ENCODE peak calls at places on chromosomes 11 and 22, in six cellular contexts. O is kidney epithelial cell, J is testis, Z is aorta, H is psoas muscle, G is endodermal cell. U is an unnamed sample.

GRCh38 chr11:2509481-2510001 is 64.7 kb downstream of the KCNQ1 start:
- DNase-seq in O (no peak), J (peak; percentile 9), Z (peak; percentile 75), H (peak; percentile 32), G (no peak), U (no peak)

GRCh38 chr22:19066531-19067271 is 55.5 kb downstream of the DGCR2 start:
- DNase-seq in O (peak; percentile 9), J (no peak), Z (no peak), H (peak; percentile 72), G (no peak), U (peak; percentile 13)

GRCh38 chr11:118295834-118296454 is 8.6 kb upstream of the CD3E start:
- DNase-seq in O (peak; percentile 44), J (no peak), Z (no peak), H (no peak), G (peak; percentile 53), U (peak; percentile 26)

GRCh38 chr11:74206746-74207145 is 35.7 kb downstream of the PPME1 start:
- DNase-seq in O (no peak), J (no peak), Z (no peak), H (no peak), G (no peak), U (no peak)

GRCh38 chr11:61617515-61617914 is 36.6 kb upstream of the SYT7 start:
- DNase-seq in O (no peak), J (no peak), Z (no peak), H (no peak), G (no peak), U (no peak)

GRCh38 chr11:65288706-65289536 is 25.7 kb upstream of the CDC42EP2 start:
- DNase-seq in O (no peak), J (no peak), Z (no peak), H (peak; percentile 89), G (no peak), U (no peak)

GRCh38 chr11:65225284-65226102 is 36.3 kb upstream of the POLA2 start:
- DNase-seq in O (no peak), J (peak; percentile 67), Z (peak; percentile 88), H (no peak), G (peak; percentile 89), U (peak; percentile 35)

GRCh38 chr11:47646019-47646418 is 3.7 kb upstream of the MTCH2 start:
- DNase-seq in O (no peak), J (no peak), Z (no peak), H (no peak), G (no peak), U (no peak)

GRCh38 chr11:123357353-123357989 is 72.6 kb upstream of the GRAMD1B start:
- DNase-seq in O (no peak), J (no peak), Z (no peak), H (no peak), G (no peak), U (no peak)

GRCh38 chr11:116640641-116641402 is 132.0 kb downstream of the BUD13 start:
- DNase-seq in O (no peak), J (no peak), Z (no peak), H (no peak), G (peak; percentile 24), U (no peak)

GRCh38 chr22:48828688-48829087 is 999.0 kb downstream of the BRD1 start:
- DNase-seq in O (no peak), J (no peak), Z (no peak), H (no peak), G (no peak), U (no peak)

GRCh38 chr11:62295504-62295903 is 3.4 kb downstream of the SCGB1D4 start:
- DNase-seq in O (peak; percentile 14), J (peak; percentile 34), Z (no peak), H (no peak), G (peak; percentile 83), U (peak; percentile 43)

GRCh38 chr22:43228330-43228729 is 41.4 kb upstream of the TTLL12 start:
- DNase-seq in O (no peak), J (peak; percentile 77), Z (no peak), H (no peak), G (peak; percentile 94), U (peak; percentile 25)

GRCh38 chr11:18144243-18144642 is 11.9 kb downstream of the MRGPRX3 start:
- DNase-seq in O (no peak), J (no peak), Z (no peak), H (no peak), G (no peak), U (peak; percentile 5)

GRCh38 chr11:130548491-130548833 is 100.0 kb downstream of the ADAMTS15 start:
- DNase-seq in O (no peak), J (no peak), Z (no peak), H (no peak), G (no peak), U (no peak)

GRCh38 chr11:69230856-69231425 is 63.0 kb upstream of the MYEOV start:
- DNase-seq in O (no peak), J (peak; percentile 8), Z (no peak), H (no peak), G (peak; percentile 26), U (no peak)

GRCh38 chr11:129951201-129951882 is 51.3 kb downstream of the PRDM10 start:
- DNase-seq in O (no peak), J (no peak), Z (no peak), H (no peak), G (no peak), U (no peak)

GRCh38 chr22:19876314-19876940 is 21.8 kb upstream of the GNB1L start:
- DNase-seq in O (no peak), J (no peak), Z (peak; percentile 49), H (peak; percentile 49), G (peak; percentile 42), U (no peak)

GRCh38 chr11:2586091-2586792 is 113.6 kb downstream of the KCNQ1OT1 start:
- DNase-seq in O (no peak), J (peak; percentile 9), Z (peak; percentile 55), H (peak; percentile 32), G (peak; percentile 37), U (no peak)

GRCh38 chr11:86736303-86737143 is 63.8 kb upstream of the PRSS23 start:
- DNase-seq in O (no peak), J (no peak), Z (no peak), H (no peak), G (no peak), U (no peak)

GRCh38 chr11:134341805-134342571 is 10.2 kb downstream of the GLB1L2 start:
- DNase-seq in O (no peak), J (no peak), Z (no peak), H (no peak), G (no peak), U (no peak)

GRCh38 chr22:22546490-22546889 is 12.6 kb downstream of the PRAME start:
- DNase-seq in O (no peak), J (no peak), Z (no peak), H (no peak), G (no peak), U (no peak)

GRCh38 chr11:65870706-65871681 is 1.6 kb downstream of the EFEMP2 start:
- DNase-seq in O (no peak), J (no peak), Z (no peak), H (peak; percentile 67), G (no peak), U (no peak)

GRCh38 chr11:43573233-43573632 is 107.3 kb upstream of the HSD17B12 start:
- DNase-seq in O (no peak), J (peak; percentile 71), Z (no peak), H (no peak), G (peak; percentile 84), U (no peak)

DNA sequence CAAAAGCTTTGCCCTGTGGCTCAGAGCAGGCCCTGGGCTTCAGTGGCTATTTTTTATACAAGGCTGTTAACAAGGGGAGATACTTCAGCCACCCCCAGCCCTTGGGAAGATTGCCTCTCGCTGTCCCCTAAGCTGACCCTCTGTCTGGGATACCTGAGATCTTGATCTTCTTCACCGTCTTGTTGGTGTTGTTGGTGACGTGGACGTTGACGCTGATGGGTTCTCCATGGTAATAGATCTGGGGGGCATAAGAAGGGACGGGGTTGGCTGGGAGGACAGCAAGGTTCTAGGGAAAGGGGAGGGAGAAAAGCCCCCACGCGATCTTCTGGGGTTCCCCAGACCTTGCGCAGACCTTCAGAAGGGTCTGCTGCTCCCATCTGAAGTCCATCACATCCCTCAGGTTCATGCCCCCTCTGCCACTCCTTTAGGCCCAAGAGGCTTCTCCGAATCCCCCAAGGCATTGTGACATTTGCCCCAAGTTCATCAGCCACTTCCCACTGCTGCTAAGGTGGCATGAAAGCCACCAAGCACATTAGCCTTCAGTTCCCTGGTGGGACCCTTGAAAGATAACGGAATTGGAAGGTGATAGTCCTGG is 36.7 kb downstream of the TPBGL start:
- DNase-seq in O (no peak), J (no peak), Z (no peak), H (no peak), G (no peak), U (no peak)
- H3K36me3 ChIP-seq in O (no peaks in the 10 kb centered on the region), J (no peaks in the 10 kb centered on the region), Z (no peaks in the 10 kb centered on the region), H (no peaks in the 10 kb centered on the region), G (peaks cover 79% of the 10 kb centered on the region), U (no peaks in the 10 kb centered on the region)

GRCh38 chr11:85165819-85166218 is 461.3 kb downstream of the DLG2 start:
- DNase-seq in O (no peak), J (no peak), Z (no peak), H (no peak), G (no peak), U (no peak)
- H3K4me3 ChIP-seq in O (no peak overlapping the region), J (no peak overlapping the region), Z (no peak overlapping the region), H (no peak overlapping the region), G (no peak overlapping the region), U (no peak overlapping the region)

GRCh38 chr22:29664731-29665130 is 55.1 kb upstream of the CABP7 start:
- DNase-seq in O (peak; percentile 43), J (no peak), Z (no peak), H (no peak), G (no peak), U (no peak)
- H3K36me3 ChIP-seq in O (peaks cover 3% of the 10 kb centered on the region), J (no peaks in the 10 kb centered on the region), Z (peaks cover 3% of the 10 kb centered on the region), H (peaks cover 4% of the 10 kb centered on the region), G (peaks cover 74% of the 10 kb centered on the region), U (peaks cover 31% of the 10 kb centered on the region)

GRCh38 chr11:121654506-121655480 is 202.0 kb upstream of the SORL1-AS1 start:
- DNase-seq in O (no peak), J (peak; percentile 37), Z (no peak), H (no peak), G (no peak), U (no peak)

GRCh38 chr11:121655481-121656332 is 202.9 kb upstream of the SORL1-AS1 start:
- DNase-seq in O (peak; percentile 50), J (peak; percentile 91), Z (peak; percentile 96), H (peak; percentile 93), G (peak; percentile 94), U (peak; percentile 96)

GRCh38 chr11:121659811-121660210 is 207.0 kb upstream of the SORL1-AS1 start:
- DNase-seq in O (no peak), J (no peak), Z (no peak), H (no peak), G (no peak), U (no peak)

GRCh38 chr11:121657191-121657590 is 204.4 kb upstream of the SORL1-AS1 start:
- DNase-seq in O (no peak), J (no peak), Z (no peak), H (no peak), G (no peak), U (no peak)

DNA sequence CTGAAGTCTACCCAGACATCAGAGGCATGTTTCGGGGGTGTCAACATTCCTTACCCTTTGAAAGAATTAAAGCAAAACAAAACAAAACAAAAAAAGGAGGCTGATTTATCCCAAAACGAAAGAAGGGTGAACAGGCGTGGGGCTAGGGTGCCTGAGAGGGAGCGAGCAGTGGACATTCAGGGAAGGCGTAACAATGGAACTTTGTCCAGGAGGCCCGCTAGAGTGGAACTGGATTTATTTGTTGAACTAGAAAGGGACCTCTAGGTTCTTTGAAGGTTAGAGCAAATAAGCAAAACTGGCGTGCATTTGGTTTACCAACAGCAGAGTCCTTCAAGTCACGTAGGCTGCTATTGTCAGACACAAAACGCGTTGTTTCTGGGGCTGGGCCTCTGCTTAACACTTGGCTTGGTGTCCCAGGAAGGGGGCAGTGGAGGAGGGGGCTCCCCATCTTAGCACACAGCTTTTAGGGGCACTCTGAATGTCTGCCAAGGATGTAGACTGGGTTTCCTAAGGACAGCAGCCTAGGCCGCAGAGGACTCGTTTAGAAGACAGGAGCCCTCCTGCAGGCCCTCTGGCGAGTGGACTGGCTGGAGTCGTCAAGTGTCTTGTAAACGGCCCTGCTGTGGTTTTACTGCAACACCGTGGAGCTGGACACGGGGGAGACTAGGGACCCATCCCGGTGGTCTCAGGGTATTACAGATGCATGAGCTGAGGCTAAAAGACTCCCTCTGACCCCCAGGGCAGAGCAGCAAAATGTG is 203.7 kb upstream of the SORL1-AS1 start:
- DNase-seq in O (no peak), J (peak; percentile 23), Z (no peak), H (no peak), G (no peak), U (no peak)
- H3K4me3 ChIP-seq in O (no peak overlapping the region), J (peak overlapping the region; percentile 47), Z (no peak overlapping the region), H (peak overlapping the region; percentile 64), G (no peak overlapping the region), U (peak overlapping the region; percentile 10)

U was measured in brain microvascular endothelial cell.